ENCODE peak calls at places on chromosomes 13 and 19, in nine cellular contexts. N, O, X, T, L, F, Y, J and P are unnamed samples. For H3K9me3, the result is how much of the 10 kb centered on the place peaks cover.

GRCh38 chr13:109836629-109837607 is 50.5 kb upstream of the IRS2 start:
- DNase-seq in N (no peak), O (no peak), X (no peak), T (no peak), L (no peak), F (peak), Y (no peak), J (no peak), P (no peak)

GRCh38 chr13:49840266-49840665 is 47.8 kb upstream of the KPNA3 start:
- DNase-seq in N (no peak), O (no peak), X (no peak), T (no peak), L (no peak), F (no peak), Y (no peak), J (no peak), P (no peak)

GRCh38 chr13:52846567-52847321 is 1.7 kb downstream of the PCDH8 start:
- DNase-seq in N (peak), O (peak), X (peak), T (peak), L (peak), F (peak), Y (peak), J (peak), P (peak)

GRCh38 chr13:63680704-63681103 is 2265.1 kb upstream of the PCDH20 start:
- DNase-seq in N (no peak), O (no peak), X (no peak), T (no peak), L (no peak), F (no peak), Y (no peak), J (no peak), P (no peak)

GRCh38 chr13:112702983-112703379 is 13.1 kb downstream of the ATP11A start:
- DNase-seq in N (no peak), O (no peak), X (no peak), T (no peak), L (no peak), F (no peak), Y (no peak), J (no peak), P (no peak)

GRCh38 chr13:92196566-92197256 is 798.3 kb downstream of the GPC5 start:
- DNase-seq in N (no peak), O (no peak), X (no peak), T (no peak), L (no peak), F (no peak), Y (no peak), J (no peak), P (no peak)

GRCh38 chr13:109654341-109655205 is 131.8 kb downstream of the IRS2 start:
- DNase-seq in N (no peak), O (no peak), X (no peak), T (peak), L (no peak), F (no peak), Y (no peak), J (no peak), P (no peak)

GRCh38 chr13:59734393-59734792 is 429.3 kb downstream of the DIAPH3 start:
- DNase-seq in N (no peak), O (no peak), X (no peak), T (no peak), L (no peak), F (no peak), Y (no peak), J (no peak), P (no peak)

GRCh38 chr19:17762505-17763229 is 11.4 kb downstream of the FCHO1 start:
- DNase-seq in N (no peak), O (no peak), X (no peak), T (no peak), L (no peak), F (peak), Y (no peak), J (peak), P (no peak)

GRCh38 chr13:48186722-48187121 is 46.3 kb upstream of the ITM2B start:
- DNase-seq in N (no peak), O (no peak), X (no peak), T (no peak), L (no peak), F (no peak), Y (no peak), J (no peak), P (no peak)

GRCh38 chr13:44169018-44169909 is 204.4 kb upstream of the SERP2 start:
- DNase-seq in N (no peak), O (no peak), X (no peak), T (no peak), L (no peak), F (no peak), Y (no peak), J (no peak), P (no peak)

GRCh38 chr19:2488942-2489731 is 13.2 kb downstream of the GADD45B start:
- DNase-seq in N (peak), O (peak), X (peak), T (peak), L (peak), F (peak), Y (no peak), J (no peak), P (peak)

GRCh38 chr13:48320396-48320790 is 16.8 kb downstream of the RB1 start:
- DNase-seq in N (no peak), O (no peak), X (no peak), T (no peak), L (peak), F (no peak), Y (no peak), J (no peak), P (no peak)

GRCh38 chr13:106372199-106373160 is 163.0 kb downstream of the EFNB2 start:
- DNase-seq in N (no peak), O (no peak), X (no peak), T (no peak), L (no peak), F (no peak), Y (no peak), J (no peak), P (no peak)

GRCh38 chr19:33507021-33507956 is 14.3 kb downstream of the PEPD start:
- DNase-seq in N (no peak), O (no peak), X (no peak), T (no peak), L (no peak), F (no peak), Y (no peak), J (no peak), P (no peak)

GRCh38 chr19:1780272-1780957 is 27.1 kb downstream of the ONECUT3 start:
- DNase-seq in N (no peak), O (no peak), X (no peak), T (no peak), L (no peak), F (no peak), Y (no peak), J (no peak), P (no peak)

GRCh38 chr13:45831851-45832250 is 19.7 kb downstream of the SIAH3 start:
- DNase-seq in N (no peak), O (no peak), X (no peak), T (no peak), L (no peak), F (no peak), Y (no peak), J (no peak), P (no peak)

GRCh38 chr19:29712744-29713516 is 2.1 kb downstream of the C19orf12 start:
- DNase-seq in N (no peak), O (no peak), X (no peak), T (no peak), L (no peak), F (no peak), Y (no peak), J (no peak), P (no peak)

GRCh38 chr19:7535035-7535992 is at the start of gene PNPLA6:
- DNase-seq in N (peak), O (peak), X (peak), T (peak), L (peak), F (peak), Y (peak), J (peak), P (peak)

GRCh38 chr13:105343134-105343806 is 1192.2 kb downstream of the EFNB2 start:
- DNase-seq in N (no peak), O (no peak), X (no peak), T (no peak), L (no peak), F (no peak), Y (no peak), J (no peak), P (no peak)

GRCh38 chr13:88627071-88627470 is 955.9 kb downstream of the SLITRK5 start:
- DNase-seq in N (no peak), O (no peak), X (no peak), T (no peak), L (no peak), F (no peak), Y (no peak), J (no peak), P (no peak)

GRCh38 chr19:8697671-8698432 is 743 bp downstream of the ACTL9 start:
- DNase-seq in N (no peak), O (no peak), X (no peak), T (no peak), L (peak), F (no peak), Y (no peak), J (no peak), P (no peak)

GRCh38 chr13:105167385-105167784 is 1368.1 kb downstream of the EFNB2 start:
- DNase-seq in N (no peak), O (no peak), X (no peak), T (no peak), L (no peak), F (no peak), Y (no peak), J (no peak), P (no peak)

DNA sequence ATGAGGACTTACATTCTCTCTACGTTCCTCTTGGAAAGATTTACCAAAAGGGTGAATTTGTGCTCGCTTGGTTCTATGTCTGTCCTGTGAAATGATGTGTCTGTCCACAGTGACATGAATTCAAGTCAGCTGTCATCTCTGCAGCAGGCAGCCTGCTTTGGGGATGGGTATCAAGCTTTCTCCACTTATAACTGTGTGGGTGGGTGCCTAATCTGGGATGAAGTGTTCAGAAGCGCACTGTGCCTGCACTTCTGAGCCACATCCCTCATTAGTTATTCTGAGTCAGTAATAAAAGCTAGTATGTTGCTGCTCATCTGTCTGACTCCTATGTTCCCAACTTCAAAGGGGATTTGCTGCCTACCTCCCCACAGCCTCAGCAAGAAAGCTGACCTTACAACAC is 86.1 kb upstream of the TUBA3C start:
- DNase-seq in N (no peak), O (no peak), X (no peak), T (no peak), L (no peak), F (no peak), Y (no peak), J (no peak), P (no peak)
- H3K9me3 ChIP-seq in N (under half), O (under half), X (under half), T (under half), L (under half), F (under half), Y (under half), J (under half), P (under half)

GRCh38 chr19:28609091-28609755 is 603.7 kb downstream of the UQCRFS1 start:
- DNase-seq in N (no peak), O (no peak), X (no peak), T (no peak), L (no peak), F (no peak), Y (no peak), J (no peak), P (no peak)
- H3K9me3 ChIP-seq in N (under half), O (under half), X (under half), T (under half), L (under half), F (under half), Y (under half), J (under half), P (under half)

DNA sequence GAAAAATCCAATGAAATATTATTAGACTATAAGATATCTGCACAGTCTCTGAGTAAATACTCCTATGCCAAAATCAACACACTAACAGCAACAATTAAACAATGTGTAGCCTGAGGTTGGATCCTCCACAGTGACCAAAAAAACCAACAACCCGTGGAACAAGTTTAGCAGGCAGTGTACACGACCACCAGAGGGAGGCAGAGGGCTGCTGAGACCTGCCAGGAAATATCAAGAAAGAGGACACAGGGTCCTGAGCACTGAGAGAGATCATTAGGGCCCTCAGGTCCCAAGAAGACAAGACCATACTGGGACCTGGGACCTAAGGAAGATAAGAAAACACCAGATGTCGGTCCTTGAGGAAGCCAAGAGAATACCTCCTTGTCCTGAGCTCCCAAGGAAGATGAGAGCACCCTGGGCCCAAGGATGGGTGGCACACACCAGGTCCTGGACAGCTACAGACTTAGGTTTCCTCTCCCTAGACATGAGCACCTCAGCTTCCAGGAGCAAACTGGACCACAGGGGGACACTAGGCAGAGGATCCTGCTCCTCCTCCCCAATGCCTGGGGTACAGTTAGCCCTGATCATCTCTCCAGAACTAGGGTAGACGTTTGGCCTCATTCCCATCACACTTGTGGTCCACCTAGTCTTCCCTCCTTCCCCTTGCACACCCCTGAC is 822 bp upstream of the ZNF274 start:
- DNase-seq in N (peak), O (no peak), X (peak), T (peak), L (no peak), F (peak), Y (no peak), J (no peak), P (peak)
- H3K9me3 ChIP-seq in N (half or more), O (under half), X (half or more), T (half or more), L (under half), F (under half), Y (half or more), J (half or more), P (half or more)

GRCh38 chr19:12623361-12624031 is 12.8 kb downstream of the ZNF791 start:
- DNase-seq in N (no peak), O (no peak), X (no peak), T (no peak), L (no peak), F (no peak), Y (no peak), J (no peak), P (no peak)

GRCh38 chr19:12629215-12629614 is 18.5 kb downstream of the ZNF791 start:
- DNase-seq in N (no peak), O (no peak), X (no peak), T (no peak), L (no peak), F (no peak), Y (no peak), J (no peak), P (no peak)

GRCh38 chr19:12626958-12627357 is 16.2 kb downstream of the ZNF791 start:
- DNase-seq in N (no peak), O (no peak), X (no peak), T (no peak), L (no peak), F (no peak), Y (no peak), J (no peak), P (no peak)

DNA sequence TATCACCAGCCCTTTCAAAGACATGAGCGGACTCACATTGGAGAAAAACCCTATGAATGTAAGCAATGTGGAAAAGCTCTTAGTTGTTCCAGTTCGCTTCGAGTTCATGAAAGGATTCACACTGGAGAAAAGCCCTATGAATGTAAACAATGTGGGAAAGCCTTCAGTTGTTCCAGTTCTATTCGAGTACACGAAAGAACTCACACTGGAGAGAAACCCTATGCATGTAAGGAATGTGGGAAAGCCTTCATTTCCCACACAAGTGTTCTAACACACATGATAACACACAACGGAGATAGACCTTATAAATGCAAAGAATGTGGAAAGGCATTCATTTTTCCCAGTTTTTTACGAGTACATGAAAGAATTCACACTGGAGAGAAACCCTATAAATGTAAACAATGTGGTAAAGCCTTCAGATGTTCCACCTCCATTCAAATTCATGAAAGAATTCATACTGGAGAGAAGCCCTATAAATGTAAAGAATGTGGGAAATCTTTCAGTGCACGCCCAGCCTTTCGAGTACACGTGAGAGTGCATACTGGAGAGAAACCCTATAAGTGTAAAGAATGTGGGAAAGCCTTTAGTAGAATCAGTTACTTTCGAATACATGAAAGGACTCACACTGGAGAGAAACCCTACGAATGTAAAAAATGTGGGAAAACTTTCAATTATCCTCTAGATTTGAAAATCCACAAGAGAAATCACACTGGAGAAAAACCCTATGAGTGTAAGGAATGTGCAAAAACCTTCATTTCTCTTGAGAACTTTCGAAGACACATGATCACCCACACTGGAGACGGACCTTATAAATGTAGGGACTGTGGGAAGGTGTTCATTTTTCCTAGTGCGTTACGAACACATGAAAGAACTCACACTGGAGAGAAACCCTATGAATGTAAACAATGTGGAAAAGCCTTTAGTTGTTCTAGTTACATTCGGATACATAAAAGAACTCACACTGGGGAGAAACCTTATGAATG is 17.6 kb downstream of the ZNF791 start:
- DNase-seq in N (no peak), O (no peak), X (no peak), T (no peak), L (no peak), F (no peak), Y (no peak), J (no peak), P (no peak)
- H3K9me3 ChIP-seq in N (under half), O (under half), X (under half), T (under half), L (under half), F (under half), Y (under half), J (half or more), P (under half)

DNA sequence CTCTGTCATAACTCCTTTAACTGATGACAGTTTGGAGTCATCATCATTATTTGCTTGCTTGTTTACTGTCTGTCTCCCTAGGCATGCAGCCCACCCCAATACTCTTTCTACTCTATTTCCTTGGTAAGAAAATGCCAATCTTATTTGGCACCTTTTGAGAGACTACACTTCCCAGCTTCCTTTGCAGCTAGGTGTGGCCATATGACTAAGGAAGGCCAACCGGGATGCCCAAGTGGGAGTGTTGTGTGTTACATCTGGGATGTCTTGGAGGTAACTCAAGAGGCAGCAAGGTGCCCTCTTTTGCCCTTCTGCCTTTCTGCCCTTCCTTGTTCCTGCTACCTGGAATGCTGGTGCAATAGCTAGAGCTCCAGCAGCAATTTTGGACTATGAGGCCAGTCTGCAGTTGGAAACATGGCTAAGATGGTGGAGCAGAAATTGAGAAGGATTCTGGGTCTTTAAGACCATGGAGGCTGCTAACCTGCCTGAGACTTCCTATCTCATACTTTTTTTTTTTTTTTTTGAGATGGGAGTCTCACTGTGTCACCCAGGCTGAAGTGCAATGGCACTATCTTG is 27.5 kb downstream of the C19orf81 start:
- DNase-seq in N (no peak), O (no peak), X (no peak), T (no peak), L (no peak), F (no peak), Y (no peak), J (no peak), P (no peak)
- H3K9me3 ChIP-seq in N (under half), O (under half), X (under half), T (under half), L (under half), F (under half), Y (under half), J (under half), P (under half)

GRCh38 chr19:23800868-23801267 is 42.2 kb upstream of the ZNF681 start:
- DNase-seq in N (no peak), O (no peak), X (no peak), T (no peak), L (no peak), F (no peak), Y (no peak), J (no peak), P (no peak)

GRCh38 chr19:23802290-23802689 is 43.6 kb upstream of the ZNF681 start:
- DNase-seq in N (no peak), O (no peak), X (no peak), T (no peak), L (no peak), F (no peak), Y (no peak), J (no peak), P (no peak)

GRCh38 chr19:23800281-23800680 is 41.6 kb upstream of the ZNF681 start:
- DNase-seq in N (no peak), O (no peak), X (no peak), T (no peak), L (no peak), F (no peak), Y (no peak), J (no peak), P (no peak)

GRCh38 chr19:23799321-23799720 is 40.6 kb upstream of the ZNF681 start:
- DNase-seq in N (no peak), O (no peak), X (no peak), T (no peak), L (no peak), F (no peak), Y (no peak), J (no peak), P (no peak)

DNA sequence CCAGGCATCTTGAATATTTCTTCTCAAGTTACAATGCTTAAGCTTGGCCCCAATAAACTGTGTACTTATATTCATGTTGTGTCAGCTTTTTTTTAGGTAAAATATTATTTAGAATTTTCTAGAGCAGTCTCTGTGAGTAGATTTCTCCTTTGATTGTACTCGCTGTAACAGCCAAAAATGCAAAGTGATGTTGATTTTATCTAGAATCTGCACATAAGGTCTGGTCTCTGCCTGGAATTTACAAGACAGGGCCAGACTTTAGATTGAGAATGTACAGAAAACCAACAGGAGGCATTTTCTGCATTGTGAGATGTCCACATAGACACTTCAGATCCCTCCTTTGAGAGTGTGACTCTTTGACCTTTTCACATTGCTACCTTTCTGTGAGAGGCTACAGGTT is 43.1 kb upstream of the ZNF681 start:
- DNase-seq in N (no peak), O (no peak), X (no peak), T (no peak), L (no peak), F (no peak), Y (no peak), J (no peak), P (no peak)
- H3K9me3 ChIP-seq in N (under half), O (under half), X (under half), T (under half), L (under half), F (under half), Y (under half), J (half or more), P (under half)